ENCODE peak calls at places on chromosomes 13 and 19, in six cellular contexts. U is HT1080; C is stimulated activated CD8-positive, alpha-beta memory T cell treated with anti-CD3 and anti-CD28 coated beads, Interleukin-7, amount 100 ng/mL, for 4 hours; G is NCI-H774; O is GM13976; J is stimulated activated CD4-positive, alpha-beta T cell treated with anti-CD3 and anti-CD28 coated beads, Interleukin-1b, Interleukin-23, amount 100 ng/mL, for 1 hour. P is an unnamed sample.

GRCh38 chr13:78867655-78868054 is 208.7 kb upstream of the OBI1 start:
- DNase-seq in C (no peak), U (no peak), J (no peak), O (no peak), G (no peak), P (no peak)

GRCh38 chr13:36480726-36481485 is 48.6 kb downstream of the CCNA1 start:
- DNase-seq in J (no peak), U (no peak), O (no peak), C (no peak), G (no peak), P (no peak)

GRCh38 chr19:778910-779653 is 18.2 kb upstream of the PTBP1 start:
- DNase-seq in C (no peak), U (peak; percentile 75), O (no peak), G (no peak), J (no peak), P (no peak)

GRCh38 chr19:38034153-38034835 is 127.3 kb downstream of the SIPA1L3 start:
- DNase-seq in G (peak; percentile 33), C (no peak), U (peak; percentile 83), J (no peak), O (peak; percentile 64), P (no peak)

GRCh38 chr13:28564030-28564429 is 69.1 kb upstream of the FLT1 start:
- DNase-seq in J (no peak), G (no peak), U (no peak), O (no peak), C (no peak), P (peak; percentile 56)

GRCh38 chr13:87903568-87903967 is 232.4 kb downstream of the SLITRK5 start:
- DNase-seq in U (no peak), O (no peak), G (no peak), J (no peak), C (no peak), P (no peak)

GRCh38 chr13:41547253-41548000 is 90.1 kb downstream of the RGCC start:
- DNase-seq in O (no peak), U (no peak), J (no peak), G (no peak), C (no peak), P (no peak)

GRCh38 chr19:13022859-13023636 is 27.8 kb downstream of the NFIX start:
- DNase-seq in J (no peak), O (peak; percentile 77), C (no peak), G (peak; percentile 32), U (peak; percentile 82), P (no peak)

GRCh38 chr19:37763488-37763887 is 15.9 kb downstream of the ZNF573 start:
- DNase-seq in J (no peak), G (no peak), O (no peak), U (peak; percentile 53), C (no peak), P (no peak)

GRCh38 chr19:54062643-54063042 is 1.1 kb downstream of the VSTM1 start:
- DNase-seq in J (no peak), G (no peak), U (no peak), C (no peak), O (no peak), P (no peak)

GRCh38 chr13:106599875-106600797 is 32.2 kb upstream of the ARGLU1 start:
- DNase-seq in J (no peak), G (no peak), O (no peak), C (no peak), U (peak; percentile 55), P (no peak)

GRCh38 chr19:39403331-39404312 is 3.0 kb upstream of the ZFP36 start:
- DNase-seq in U (peak; percentile 97), G (no peak), O (peak; percentile 80), C (peak; percentile 96), J (peak; percentile 94), P (no peak)

GRCh38 chr19:22628401-22628800 is 5.7 kb upstream of the ZNF492 start:
- DNase-seq in C (no peak), U (no peak), O (peak; percentile 3), J (no peak), G (no peak), P (no peak)

GRCh38 chr19:7953060-7953459 is 9.6 kb upstream of the TIMM44 start:
- DNase-seq in O (no peak), G (no peak), U (peak; percentile 30), C (no peak), J (no peak), P (no peak)

GRCh38 chr19:35240322-35240721 is 8.5 kb upstream of the LSR start:
- DNase-seq in C (no peak), G (no peak), O (no peak), U (no peak), J (no peak), P (no peak)

GRCh38 chr13:49754146-49754545 is 38.3 kb downstream of the KPNA3 start:
- DNase-seq in G (no peak), C (no peak), O (no peak), J (no peak), U (no peak), P (no peak)

P was measured in NCI-H345.